ENCODE peak calls at places on chromosomes 4 and X, in four cellular contexts. U, Z, A and I are unnamed samples.

GRCh38 chr4:154314248-154314647 is 177.4 kb downstream of the DCHS2 start:
- DNase-seq in U (no peak), Z (no peak), A (peak; percentile 5), I (no peak)

GRCh38 chr4:70778888-70779422 is 57.2 kb downstream of the RUFY3 start:
- DNase-seq in Z (peak; percentile 90), U (peak; percentile 92), A (peak; percentile 9), I (no peak)

GRCh38 chr4:163679189-163679588 is 184.7 kb downstream of the TMA16 start:
- DNase-seq in Z (no peak), A (peak; percentile 5), U (peak; percentile 48), I (no peak)

GRCh38 chr4:77170926-77171325 is 13.9 kb downstream of the CCNG2 start:
- DNase-seq in A (no peak), U (no peak), Z (no peak), I (no peak)

GRCh38 chr4:20444599-20445337 is 193.1 kb downstream of the SLIT2 start:
- DNase-seq in A (no peak), Z (no peak), U (no peak), I (no peak)

GRCh38 chr4:92791876-92792490 is 488.2 kb downstream of the GRID2 start:
- DNase-seq in Z (peak; percentile 66), A (no peak), U (no peak), I (no peak)

GRCh38 chrX:126551725-126552312 is 795 bp downstream of the DCAF12L1 start:
- DNase-seq in A (no peak), Z (no peak), U (no peak), I (no peak)

GRCh38 chrX:20140410-20140809 is 1.2 kb downstream of the EIF1AX start:
- DNase-seq in A (no peak), Z (no peak), U (no peak), I (no peak)

GRCh38 chrX:53356186-53356585 is 66.3 kb downstream of the SMC1A start:
- DNase-seq in U (no peak), Z (no peak), A (peak; percentile 65), I (no peak)

GRCh38 chr4:183832776-183833450 is 72.2 kb upstream of the STOX2 start:
- DNase-seq in A (no peak), Z (no peak), U (no peak), I (no peak)

GRCh38 chr4:117479673-117480072 is 394.3 kb upstream of the TRAM1L1 start:
- DNase-seq in A (no peak), Z (no peak), U (peak; percentile 20), I (no peak)

GRCh38 chrX:123274796-123275195 is 90.7 kb downstream of the GRIA3 start:
- DNase-seq in A (no peak), U (no peak), Z (no peak), I (no peak)

GRCh38 chrX:12984629-12985303 is 9.9 kb downstream of the TMSB4X start:
- DNase-seq in U (peak; percentile 35), Z (peak; percentile 86), A (peak; percentile 56), I (no peak)

GRCh38 chr4:10115657-10116624 is 658 bp downstream of the WDR1 start:
- DNase-seq in Z (no peak), A (peak; percentile 79), U (no peak), I (peak; percentile 23)

GRCh38 chr4:143762511-143762910 is 62.0 kb upstream of the FREM3 start:
- DNase-seq in U (no peak), Z (no peak), A (no peak), I (no peak)

GRCh38 chr4:54941994-54942552 is 183.3 kb downstream of the KDR start:
- DNase-seq in Z (peak; percentile 99), U (no peak), A (no peak), I (no peak)

GRCh38 chr4:40283413-40283812 is 51.7 kb upstream of the CHRNA9 start:
- DNase-seq in A (no peak), Z (no peak), U (no peak), I (no peak)

GRCh38 chr4:112083587-112084347 is 61.5 kb upstream of the FAM241A start:
- DNase-seq in A (no peak), U (peak; percentile 31), Z (peak; percentile 79), I (no peak)

GRCh38 chr4:82256718-82257117 is 117.1 kb downstream of the HNRNPD start:
- DNase-seq in Z (no peak), A (no peak), U (no peak), I (no peak)

GRCh38 chr4:140150636-140150885 is 3.4 kb downstream of the MAML3 start:
- DNase-seq in Z (no peak), A (peak; percentile 70), U (no peak), I (no peak)

GRCh38 chr4:120066525-120067333 is at the start of gene MAD2L1:
- DNase-seq in A (peak; percentile 99), Z (peak; percentile 99), U (peak; percentile 98), I (peak; percentile 93)

GRCh38 chr4:78336093-78336943 is 215.3 kb upstream of the ANXA3 start:
- DNase-seq in Z (no peak), A (peak; percentile 3), U (peak; percentile 1), I (no peak)

GRCh38 chr4:110484767-110485166 is 8.8 kb downstream of the ENPEP start:
- DNase-seq in A (no peak), U (peak; percentile 90), Z (peak; percentile 6), I (no peak)

GRCh38 chr4:29861307-29861706 is 858.9 kb upstream of the PCDH7 start:
- DNase-seq in A (no peak), Z (no peak), U (no peak), I (no peak)

GRCh38 chr4:182188622-182189021 is 54.6 kb upstream of the TENM3 start:
- DNase-seq in A (no peak), Z (no peak), U (peak; percentile 54), I (no peak)

GRCh38 chrX:39730671-39731389 is 366.9 kb downstream of the BCOR start:
- DNase-seq in U (peak; percentile 88), A (peak; percentile 68), Z (peak; percentile 71), I (no peak)

GRCh38 chr4:19623866-19624265 is 627.8 kb upstream of the SLIT2 start:
- DNase-seq in A (no peak), U (peak; percentile 10), Z (peak; percentile 3), I (no peak)

GRCh38 chr4:108360857-108361820 is 192.4 kb upstream of the LEF1 start:
- DNase-seq in A (peak; percentile 48), Z (no peak), U (peak; percentile 60), I (no peak)

GRCh38 chr4:104615926-104616325 is 121.2 kb upstream of the CXXC4 start:
- DNase-seq in U (no peak), A (no peak), Z (no peak), I (no peak)

GRCh38 chr4:825969-826330 is at the start of gene CPLX1:
- DNase-seq in Z (no peak), U (no peak), A (peak; percentile 64), I (no peak)
- TF ChIP-seq FOS in Z (no peak), U (no peak), A (no peak), I (no peak)

DNA sequence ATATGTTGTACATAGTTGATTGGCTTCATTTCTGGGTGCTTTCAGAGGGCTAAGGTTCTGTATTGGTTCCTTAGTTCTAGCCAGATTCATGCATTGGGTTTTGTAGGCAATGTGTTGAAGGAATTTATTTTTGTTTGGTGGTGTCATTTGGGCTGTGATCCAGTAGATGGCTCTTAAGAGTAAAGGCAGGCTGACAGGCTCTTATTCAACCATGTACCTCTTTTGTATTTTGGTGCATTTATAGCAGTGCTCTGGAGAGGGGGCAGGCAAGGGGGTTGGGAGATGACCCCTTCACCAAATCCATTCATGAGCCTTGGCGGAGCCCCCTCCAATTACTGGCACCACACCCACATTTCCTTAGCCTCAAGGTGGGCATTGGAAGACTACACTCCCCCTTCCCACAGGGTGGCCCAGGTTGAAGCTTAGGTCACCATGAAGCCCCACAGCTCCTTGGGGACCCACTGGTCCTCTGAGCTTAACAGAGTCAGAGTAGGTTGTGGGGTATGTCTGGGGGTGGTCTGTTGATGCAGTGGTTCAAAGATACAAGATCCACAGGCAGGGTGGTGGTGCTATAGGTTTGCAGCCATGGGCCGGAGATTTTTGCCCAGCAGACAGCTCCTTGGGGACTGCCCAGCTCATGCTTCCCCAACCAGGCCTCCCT is 143.0 kb upstream of the GNPDA2 start:
- DNase-seq in A (no peak), U (no peak), Z (no peak), I (no peak)
- TF ChIP-seq FOS in A (no peak), U (no peak), Z (no peak), I (no peak)

DNA sequence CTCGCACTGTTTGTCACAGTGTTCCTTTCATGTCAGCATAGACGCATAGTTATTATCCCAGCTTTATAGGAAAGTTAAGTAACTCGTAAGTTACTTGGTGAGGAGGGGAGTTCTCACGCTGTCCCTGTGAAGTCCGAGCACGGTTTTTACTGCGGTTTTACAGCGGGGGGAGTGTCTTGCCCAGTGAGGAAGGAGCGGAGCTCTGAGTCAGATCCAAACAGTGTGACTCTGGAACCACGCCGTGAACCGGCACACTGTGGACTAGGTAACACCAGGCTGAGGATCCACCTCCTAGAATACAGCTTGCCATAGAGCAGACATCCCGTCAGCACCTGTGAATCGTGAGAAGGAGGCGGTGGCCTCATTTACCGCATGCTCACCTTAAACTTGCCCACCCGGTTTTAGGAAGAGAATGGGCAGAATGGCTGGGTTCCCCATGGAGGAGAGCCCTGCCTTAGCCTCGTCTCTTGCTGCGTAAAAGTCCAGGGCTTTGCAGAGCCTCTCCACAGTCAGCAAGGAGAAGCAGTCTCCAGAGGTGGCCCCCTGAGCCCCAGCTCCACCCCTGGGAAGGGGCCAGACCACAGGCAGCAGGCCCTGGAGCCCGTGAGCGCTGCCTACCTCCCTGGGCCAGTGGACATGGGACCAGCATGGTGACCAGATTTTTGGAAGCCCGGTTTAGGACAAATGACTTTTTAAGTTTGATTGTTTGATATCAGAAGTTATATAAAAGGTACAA is 40.2 kb upstream of the HGFAC start:
- DNase-seq in Z (no peak), A (peak; percentile 11), U (no peak), I (no peak)
- TF ChIP-seq FOS in Z (no peak), A (no peak), U (no peak), I (no peak)

DNA sequence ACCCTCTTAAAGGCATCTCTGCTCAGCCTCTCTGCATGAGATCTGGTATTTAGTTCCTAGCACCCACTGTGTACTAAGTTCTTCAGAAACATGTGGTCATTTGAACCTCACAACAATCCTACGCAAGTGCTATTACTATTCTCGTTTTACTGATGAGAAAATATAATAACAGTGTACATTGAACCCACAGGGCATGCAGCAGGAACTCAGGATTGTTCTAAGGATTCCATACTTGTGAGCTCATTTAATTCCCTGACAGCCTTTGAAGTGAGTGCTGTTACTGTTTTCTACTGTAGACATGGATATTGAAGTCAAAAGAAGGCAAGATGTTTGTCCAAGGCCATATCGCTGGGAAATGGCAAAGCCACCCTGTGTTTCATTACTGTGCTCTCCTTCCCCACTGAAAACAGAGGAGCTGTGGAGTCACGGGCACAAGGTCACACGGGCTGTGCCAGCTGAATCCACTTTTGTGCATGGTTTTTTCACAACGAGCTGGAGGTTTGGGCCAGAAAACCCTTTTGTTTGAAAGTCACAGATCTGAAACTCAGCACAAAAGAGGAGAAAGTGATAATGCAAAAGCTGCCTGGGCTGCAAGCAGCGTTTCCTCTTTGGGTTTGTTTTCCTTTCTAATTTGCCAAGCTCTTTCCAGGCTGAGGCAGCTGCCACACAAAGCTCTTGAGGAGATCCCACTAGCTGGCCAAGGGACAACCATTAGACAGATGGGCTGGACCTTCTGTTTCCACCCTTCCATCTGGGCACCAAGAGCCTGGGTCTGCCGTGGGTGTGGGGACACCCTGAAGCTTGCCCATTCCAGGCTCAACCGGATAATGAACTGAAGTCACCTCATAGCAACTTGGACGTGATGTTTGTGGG is 194.9 kb upstream of the C1QTNF7 start:
- DNase-seq in A (no peak), U (peak; percentile 83), Z (peak; percentile 28), I (no peak)
- TF ChIP-seq FOS in A (no peak), U (no peak), Z (no peak), I (no peak)

GRCh38 chr4:137735561-137736104 is 203.3 kb upstream of the PCDH18 start:
- DNase-seq in Z (no peak), U (no peak), A (no peak), I (no peak)
- TF ChIP-seq FOS in Z (no peak), U (no peak), A (no peak), I (no peak)

GRCh38 chrX:41558531-41558930 is 111.4 kb downstream of the NYX start:
- DNase-seq in A (peak; percentile 35), U (peak; percentile 47), Z (peak; percentile 34), I (no peak)
- TF ChIP-seq FOS in A (no peak), U (no peak), Z (no peak), I (no peak)

GRCh38 chr4:12584116-12584875 is 899.8 kb downstream of the RAB28 start:
- DNase-seq in Z (no peak), U (no peak), A (no peak), I (no peak)
- TF ChIP-seq FOS in Z (no peak), U (no peak), A (no peak), I (no peak)